ENCODE peak calls at places on chromosomes 1 and 21, in eight cellular contexts. A is HL-60, P is K562, X is Panc1, R is prostate gland, J is breast epithelium, U is suprapubic skin, C is upper lobe of left lung. H is an unnamed sample.

GRCh38 chr1:26533951-26534514 is 4.5 kb downstream of the RPS6KA1 start:
- DNase-seq in A (no peak), P (peak; percentile 38), X (no peak), R (no peak), J (no peak), U (no peak), C (no peak), H (no peak)

GRCh38 chr1:180521474-180522203 is 19.3 kb upstream of the ACBD6 start:
- DNase-seq in A (no peak), P (no peak), X (no peak), R (no peak), J (no peak), U (no peak), C (no peak), H (no peak)

GRCh38 chr1:37002898-37003297 is 31.4 kb downstream of the GRIK3 start:
- DNase-seq in A (no peak), P (peak; percentile 61), X (no peak), R (no peak), J (no peak), U (no peak), C (no peak), H (no peak)

GRCh38 chr21:31872452-31873274 is at the start of gene HUNK:
- DNase-seq in A (no peak), P (no peak), X (no peak), R (peak; percentile 36), J (no peak), U (no peak), C (peak; percentile 88), H (no peak)

GRCh38 chr1:209384710-209385550 is 198.6 kb upstream of the CAMK1G start:
- DNase-seq in A (no peak), P (no peak), X (no peak), R (no peak), J (no peak), U (no peak), C (no peak), H (no peak)

GRCh38 chr1:25861316-25862286 is 2.3 kb upstream of the AUNIP start:
- DNase-seq in A (no peak), P (peak; percentile 51), X (no peak), R (no peak), J (no peak), U (no peak), C (no peak), H (no peak)

GRCh38 chr21:18204931-18205330 is 39.7 kb upstream of the CHODL start:
- DNase-seq in A (no peak), P (no peak), X (no peak), R (no peak), J (no peak), U (no peak), C (no peak), H (no peak)

GRCh38 chr1:167999930-168000329 is 63.1 kb upstream of the MPC2 start:
- DNase-seq in A (no peak), P (no peak), X (no peak), R (no peak), J (no peak), U (no peak), C (no peak), H (no peak)

GRCh38 chr1:65310078-65310587 is 790 bp downstream of the DNAJC6 start:
- DNase-seq in A (no peak), P (peak; percentile 77), X (no peak), R (no peak), J (no peak), U (no peak), C (no peak), H (no peak)

GRCh38 chr21:34932233-34932632 is 116.9 kb downstream of the RUNX1 start:
- DNase-seq in A (no peak), P (no peak), X (no peak), R (no peak), J (no peak), U (no peak), C (no peak), H (no peak)

GRCh38 chr1:109895720-109896504 is 14.7 kb upstream of the CSF1 start:
- DNase-seq in A (no peak), P (peak; percentile 82), X (no peak), R (no peak), J (no peak), U (no peak), C (peak; percentile 38), H (no peak)

GRCh38 chr21:29875873-29876272 is 63.9 kb downstream of the GRIK1 start:
- DNase-seq in A (no peak), P (no peak), X (no peak), R (no peak), J (no peak), U (no peak), C (no peak), H (no peak)

GRCh38 chr21:29238967-29239289 is 59.8 kb upstream of the BACH1 start:
- DNase-seq in A (no peak), P (no peak), X (no peak), R (no peak), J (no peak), U (no peak), C (no peak), H (no peak)

GRCh38 chr21:28615276-28615675 is 377.4 kb downstream of the LTN1 start:
- DNase-seq in A (no peak), P (no peak), X (no peak), R (no peak), J (no peak), U (no peak), C (no peak), H (no peak)

GRCh38 chr1:47621977-47622376 is 184.1 kb downstream of the FOXD2 start:
- DNase-seq in A (no peak), P (no peak), X (no peak), R (no peak), J (no peak), U (no peak), C (no peak), H (no peak)

DNA sequence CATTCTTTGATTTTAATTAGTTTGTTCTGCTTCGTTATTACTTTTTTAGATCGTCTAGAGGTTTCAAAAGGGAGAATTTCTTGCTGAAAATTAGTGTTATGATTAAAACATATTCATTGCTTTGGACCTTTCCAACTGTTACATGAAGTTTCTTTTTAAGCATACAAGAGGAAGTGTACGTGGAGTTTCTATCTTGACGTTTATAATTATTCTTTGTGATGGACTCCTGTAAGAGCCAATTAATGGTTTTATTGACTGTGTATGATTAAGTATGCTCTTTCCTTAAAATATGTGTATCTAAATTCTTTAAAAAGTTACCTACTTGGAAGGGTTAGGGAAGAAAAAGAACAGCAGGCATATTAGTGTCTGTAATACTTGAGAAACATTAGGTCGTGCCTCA is 37.8 kb downstream of the SPEN start:
- DNase-seq in A (no peak), P (no peak), X (no peak), R (no peak), J (no peak), U (no peak), C (no peak), H (no peak)
- H3K4me3 ChIP-seq in A (peak overlapping the region; percentile 34), P (no peak overlapping the region), X (no peak overlapping the region), R (no peak overlapping the region), J (peak overlapping the region; percentile 52), U (no peak overlapping the region), C (no peak overlapping the region), H (no peak overlapping the region)

DNA sequence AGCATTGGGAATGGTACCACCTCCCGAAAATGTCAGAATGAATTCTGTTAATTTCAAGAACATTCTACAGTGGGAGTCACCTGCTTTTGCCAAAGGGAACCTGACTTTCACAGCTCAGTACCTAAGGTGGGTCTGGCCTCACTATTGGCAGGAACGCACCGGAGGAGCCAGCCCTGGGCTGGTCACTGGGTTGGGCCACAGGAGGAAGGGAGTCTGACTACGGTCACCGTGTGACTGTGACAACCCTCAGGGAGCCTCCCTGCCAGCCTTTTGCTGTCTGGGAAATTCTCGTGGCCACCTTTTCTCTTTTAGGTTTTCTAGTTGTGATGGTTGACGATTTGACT is 2.2 kb downstream of the IL10RB start:
- DNase-seq in A (no peak), P (no peak), X (no peak), R (no peak), J (no peak), U (no peak), C (no peak), H (no peak)
- TF ChIP-seq POLR2AphosphoS5 in A (no peak), P (no peak), X (no peak), R (no peak), J (no peak), U (no peak), C (no peak), H (no peak)

DNA sequence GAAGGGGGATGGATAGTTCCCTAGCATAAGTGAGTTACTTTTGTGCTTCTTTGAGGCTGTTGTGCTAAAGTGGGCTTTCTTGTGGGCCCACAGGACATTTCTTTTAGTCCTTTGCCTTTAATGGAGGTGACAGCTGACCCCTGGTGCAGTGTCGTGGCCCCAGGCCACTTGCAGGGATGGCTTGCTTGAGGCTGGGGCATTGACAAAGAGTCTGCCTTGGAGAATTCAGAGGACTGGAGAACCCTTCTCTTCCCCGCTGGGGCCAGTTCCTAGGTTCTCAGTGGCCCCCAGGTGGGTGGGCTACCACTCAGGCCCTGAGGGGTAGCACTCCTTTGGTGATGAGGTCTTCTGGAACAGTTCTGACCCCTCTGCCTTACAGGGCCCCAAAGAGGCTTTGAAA is 12.8 kb downstream of the ABCG1 start:
- DNase-seq in A (no peak), P (no peak), X (no peak), R (no peak), J (no peak), U (no peak), C (no peak), H (peak; percentile 58)
- H3K27ac ChIP-seq in A (no peak overlapping the region), P (no peak overlapping the region), X (no peak overlapping the region), R (no peak overlapping the region), J (peak overlapping the region; percentile 88), U (no peak overlapping the region), C (peak overlapping the region; percentile 80), H (peak overlapping the region; percentile 90)

DNA sequence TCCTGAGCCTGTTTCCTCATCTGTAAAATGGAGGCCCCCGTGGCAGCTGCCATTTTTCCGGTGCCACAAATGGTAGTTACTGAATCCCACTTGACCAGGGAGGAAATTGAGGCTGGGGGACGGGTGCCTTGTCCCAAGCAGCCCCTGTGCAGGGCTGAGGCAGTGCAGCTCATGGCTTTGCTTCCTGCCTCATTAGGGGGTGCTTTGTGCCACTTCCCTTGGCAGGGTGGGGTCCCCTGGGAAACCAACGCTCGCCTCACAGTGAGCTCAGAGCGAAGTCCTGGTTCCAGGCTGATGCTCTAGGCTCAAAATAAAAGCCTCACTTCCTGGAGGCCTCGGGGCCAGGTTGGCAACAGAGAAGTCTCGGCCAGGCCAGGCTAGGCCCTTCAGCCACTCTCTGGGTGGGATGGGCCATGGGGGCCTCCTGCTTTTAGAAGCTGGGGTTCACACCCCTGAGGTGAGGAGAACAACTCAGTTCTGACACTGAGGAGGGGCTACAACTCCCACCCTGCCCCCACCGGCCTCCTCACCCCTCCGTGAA is 6.8 kb downstream of the LAPTM5 start:
- DNase-seq in A (peak; percentile 14), P (no peak), X (no peak), R (no peak), J (no peak), U (no peak), C (peak; percentile 24), H (no peak)
- H3K4me3 ChIP-seq in A (no peak overlapping the region), P (no peak overlapping the region), X (no peak overlapping the region), R (no peak overlapping the region), J (no peak overlapping the region), U (no peak overlapping the region), C (no peak overlapping the region), H (no peak overlapping the region)

GRCh38 chr1:78126506-78126905 is 80.7 kb downstream of the GIPC2 start:
- DNase-seq in A (no peak), P (no peak), X (no peak), R (no peak), J (no peak), U (no peak), C (no peak), H (no peak)
- TF ChIP-seq POLR2AphosphoS5 in A (no peak), P (no peak), X (no peak), R (no peak), J (no peak), U (no peak), C (no peak), H (no peak)

GRCh38 chr1:82042306-82042705 is 241.6 kb downstream of the ADGRL2 start:
- DNase-seq in A (no peak), P (no peak), X (no peak), R (no peak), J (no peak), U (no peak), C (no peak), H (no peak)
- H3K27ac ChIP-seq in A (no peak overlapping the region), P (no peak overlapping the region), X (no peak overlapping the region), R (no peak overlapping the region), J (no peak overlapping the region), U (no peak overlapping the region), C (no peak overlapping the region), H (no peak overlapping the region)

H was measured in sigmoid colon.